ENCODE peak calls at places on chromosome 16, in four cellular contexts. E is thoracic aorta; N is body of pancreas; X is effector memory CD4-positive, alpha-beta T cell. B is an unnamed sample. For H3K4me1 and H3K36me3, the result is how much of the 10 kb centered on the place peaks cover.

GRCh38 chr16:57619606-57620315 is 8.7 kb upstream of the ADGRG1 start:
- DNase-seq in E (no peak), N (peak), X (no peak), B (peak)

GRCh38 chr16:19137201-19137601 is 23.4 kb downstream of the ITPRIPL2 start:
- DNase-seq in X (no peak), E (no peak), N (no peak), B (no peak)

GRCh38 chr16:89595330-89596060 is 17.9 kb upstream of the DPEP1 start:
- DNase-seq in E (no peak), N (no peak), X (no peak), B (no peak)

GRCh38 chr16:2835638-2836493 is 5.8 kb downstream of the ZG16B start:
- DNase-seq in N (peak), E (no peak), X (no peak), B (no peak)

GRCh38 chr16:72832640-72833039 is 215.3 kb downstream of the ZFHX3 start:
- DNase-seq in E (no peak), N (peak), X (peak), B (peak)

GRCh38 chr16:75621170-75621477 is 2.0 kb downstream of the ADAT1 start:
- DNase-seq in E (no peak), N (no peak), X (no peak), B (no peak)

GRCh38 chr16:23570992-23571632 is 13.6 kb downstream of the UBFD1 start:
- DNase-seq in E (no peak), N (no peak), X (no peak), B (peak)

GRCh38 chr16:7513429-7513828 is 180.8 kb downstream of the RBFOX1 start:
- DNase-seq in E (no peak), N (no peak), X (no peak), B (no peak)

GRCh38 chr16:426115-426905 is 861 bp downstream of the RAB11FIP3 start:
- DNase-seq in X (no peak), N (peak), E (no peak), B (no peak)

DNA sequence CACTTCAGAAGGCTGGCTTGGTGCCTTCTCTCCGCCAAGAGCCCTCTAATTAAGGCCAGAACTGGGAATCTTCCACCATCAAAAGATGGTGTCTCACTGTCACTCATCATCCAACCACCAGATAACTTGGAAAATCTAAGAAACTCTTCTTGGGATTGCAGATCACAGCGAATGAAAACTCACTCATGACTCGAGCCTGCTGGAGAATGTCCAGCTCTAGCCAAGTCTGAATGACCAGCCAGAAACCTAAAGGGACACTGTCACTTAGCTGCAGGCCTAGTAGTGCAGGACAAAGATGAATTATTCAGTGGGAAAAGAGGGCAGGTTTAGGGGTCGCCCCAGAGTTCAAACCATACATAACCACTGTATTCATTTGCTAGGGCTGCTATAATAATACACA is 107.8 kb downstream of the XYLT1 start:
- DNase-seq in E (no peak), X (no peak), N (no peak), B (no peak)
- H3K4me1 ChIP-seq in E (under half), X (half or more), N (under half), B (under half)

GRCh38 chr16:27932542-27933178 is 130.9 kb downstream of the GSG1L start:
- DNase-seq in N (no peak), E (no peak), X (no peak), B (no peak)
- H3K36me3 ChIP-seq in N (under half), E (under half), X (under half), B (under half)

DNA sequence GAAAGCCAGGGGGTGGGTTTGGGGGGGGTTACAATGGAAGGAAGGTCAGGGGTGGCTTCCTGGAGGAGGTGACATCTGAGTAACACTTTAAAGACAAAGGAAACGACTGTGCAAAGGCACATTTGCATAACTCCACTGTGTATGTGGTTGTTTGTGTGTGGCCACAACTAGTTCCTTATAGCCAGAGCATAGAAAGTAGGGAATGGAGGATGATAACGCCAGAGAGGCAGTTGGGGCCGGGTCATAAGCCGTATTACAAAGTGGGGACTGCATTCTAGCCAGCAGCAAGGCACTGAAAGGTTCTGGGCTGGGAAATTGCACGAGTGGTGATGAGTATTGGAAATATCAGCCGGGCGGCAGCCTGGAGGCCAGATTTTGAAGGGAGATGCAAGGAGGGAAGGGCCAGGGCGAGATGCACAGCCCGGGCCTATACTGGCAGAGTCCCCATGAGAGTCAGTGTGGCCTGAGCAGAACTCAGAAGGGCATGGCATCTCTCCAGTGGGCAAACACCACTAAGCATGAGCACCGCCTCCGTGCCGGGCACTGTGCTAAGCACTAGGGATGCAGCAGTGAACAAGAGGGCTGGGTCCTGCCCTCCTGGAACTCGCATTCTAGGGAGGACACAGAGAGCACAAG is 33.6 kb downstream of the TK2 start:
- DNase-seq in N (no peak), X (no peak), E (no peak), B (peak)
- H3K4me1 ChIP-seq in N (half or more), X (half or more), E (half or more), B (under half)

GRCh38 chr16:69698404-69698803 is 28.0 kb downstream of the NQO1 start:
- DNase-seq in E (no peak), N (no peak), X (no peak), B (no peak)
- H3K36me3 ChIP-seq in E (under half), N (under half), X (under half), B (half or more)

B was measured in Peyer's patch.